ENCODE peak calls at places on chromosomes 2 and 18, in seven cellular contexts. One of them, this sample, is unnamed.
A peak's percentile ranks its signal among the peaks of the same experiment; 100 is the strongest.

GRCh38 chr2:238155051-238155760 is 3.6 kb upstream of the ERFE start:
- DNase-seq in NB4: no peak
- DNase-seq in fibroblast of pulmonary artery: peak; percentile 88
- DNase-seq in mucosa of descending colon: peak; percentile 40
- DNase-seq in colonic mucosa: peak; percentile 40
- DNase-seq in Caco-2: no peak
- DNase-seq in transverse colon: no peak
- DNase-seq in this sample: no peak

GRCh38 chr2:119672161-119672862 is 6.7 kb upstream of the TMEM177 start:
- DNase-seq in mucosa of descending colon: no peak
- DNase-seq in NB4: no peak
- DNase-seq in colonic mucosa: no peak
- DNase-seq in fibroblast of pulmonary artery: no peak
- DNase-seq in Caco-2: no peak
- DNase-seq in transverse colon: no peak
- DNase-seq in this sample: no peak

GRCh38 chr2:160175169-160176130 is 24.6 kb downstream of the ITGB6 start:
- DNase-seq in NB4: no peak
- DNase-seq in fibroblast of pulmonary artery: no peak
- DNase-seq in Caco-2: no peak
- DNase-seq in mucosa of descending colon: no peak
- DNase-seq in colonic mucosa: no peak
- DNase-seq in transverse colon: no peak
- DNase-seq in this sample: no peak

GRCh38 chr2:51194656-51195055 is 162.7 kb upstream of the NRXN1 start:
- DNase-seq in NB4: no peak
- DNase-seq in colonic mucosa: no peak
- DNase-seq in mucosa of descending colon: no peak
- DNase-seq in Caco-2: no peak
- DNase-seq in fibroblast of pulmonary artery: no peak
- DNase-seq in transverse colon: no peak
- DNase-seq in this sample: no peak

GRCh38 chr2:216849987-216850386 is 9.9 kb downstream of the TNP1 start:
- DNase-seq in colonic mucosa: no peak
- DNase-seq in transverse colon: peak; percentile 10
- DNase-seq in Caco-2: no peak
- DNase-seq in mucosa of descending colon: no peak
- DNase-seq in NB4: no peak
- DNase-seq in fibroblast of pulmonary artery: peak; percentile 2
- DNase-seq in this sample: no peak

GRCh38 chr2:8408560-8409460 is 273.0 kb upstream of the ID2 start:
- DNase-seq in NB4: no peak
- DNase-seq in fibroblast of pulmonary artery: no peak
- DNase-seq in Caco-2: no peak
- DNase-seq in transverse colon: no peak
- DNase-seq in colonic mucosa: no peak
- DNase-seq in mucosa of descending colon: no peak
- DNase-seq in this sample: peak; percentile 96

GRCh38 chr2:126849991-126850535 is 48.6 kb upstream of the TEX51 start:
- DNase-seq in Caco-2: no peak
- DNase-seq in fibroblast of pulmonary artery: no peak
- DNase-seq in NB4: no peak
- DNase-seq in mucosa of descending colon: no peak
- DNase-seq in transverse colon: no peak
- DNase-seq in colonic mucosa: no peak
- DNase-seq in this sample: no peak

GRCh38 chr18:65429601-65430000 is 321.2 kb upstream of the CDH7 start:
- DNase-seq in fibroblast of pulmonary artery: no peak
- DNase-seq in mucosa of descending colon: no peak
- DNase-seq in NB4: no peak
- DNase-seq in colonic mucosa: no peak
- DNase-seq in Caco-2: no peak
- DNase-seq in transverse colon: no peak
- DNase-seq in this sample: no peak

GRCh38 chr2:11498543-11499034 is 32.6 kb upstream of the E2F6 start:
- DNase-seq in mucosa of descending colon: peak; percentile 40
- DNase-seq in transverse colon: peak; percentile 73
- DNase-seq in fibroblast of pulmonary artery: no peak
- DNase-seq in NB4: no peak
- DNase-seq in Caco-2: no peak
- DNase-seq in colonic mucosa: peak; percentile 26
- DNase-seq in this sample: peak; percentile 92

GRCh38 chr2:39631715-39632114 is 34.0 kb upstream of the TMEM178A start:
- DNase-seq in Caco-2: no peak
- DNase-seq in transverse colon: no peak
- DNase-seq in mucosa of descending colon: no peak
- DNase-seq in NB4: peak; percentile 91
- DNase-seq in colonic mucosa: no peak
- DNase-seq in fibroblast of pulmonary artery: peak; percentile 97
- DNase-seq in this sample: no peak

GRCh38 chr2:68365087-68365486 is at the start of gene PLEK:
- DNase-seq in Caco-2: no peak
- DNase-seq in fibroblast of pulmonary artery: no peak
- DNase-seq in colonic mucosa: peak; percentile 46
- DNase-seq in NB4: peak; percentile 98
- DNase-seq in mucosa of descending colon: peak; percentile 59
- DNase-seq in transverse colon: peak; percentile 72
- DNase-seq in this sample: peak; percentile 89

GRCh38 chr2:238851751-238852150 is 3.9 kb downstream of the TWIST2 start:
- DNase-seq in Caco-2: no peak
- DNase-seq in transverse colon: no peak
- DNase-seq in NB4: no peak
- DNase-seq in colonic mucosa: no peak
- DNase-seq in mucosa of descending colon: no peak
- DNase-seq in fibroblast of pulmonary artery: peak; percentile 16
- DNase-seq in this sample: no peak

GRCh38 chr2:239700946-239701345 is 300.1 kb upstream of the HDAC4 start:
- DNase-seq in fibroblast of pulmonary artery: no peak
- DNase-seq in colonic mucosa: peak; percentile 6
- DNase-seq in Caco-2: no peak
- DNase-seq in transverse colon: no peak
- DNase-seq in mucosa of descending colon: no peak
- DNase-seq in NB4: no peak
- DNase-seq in this sample: no peak

GRCh38 chr2:168468354-168468753 is 12.3 kb downstream of the CERS6 start:
- DNase-seq in Caco-2: no peak
- DNase-seq in colonic mucosa: no peak
- DNase-seq in fibroblast of pulmonary artery: no peak
- DNase-seq in transverse colon: no peak
- DNase-seq in NB4: peak; percentile 24
- DNase-seq in mucosa of descending colon: no peak
- DNase-seq in this sample: peak; percentile 19

GRCh38 chr2:2779727-2780126 is 448.7 kb upstream of the MYT1L start:
- DNase-seq in NB4: no peak
- DNase-seq in fibroblast of pulmonary artery: no peak
- DNase-seq in transverse colon: no peak
- DNase-seq in Caco-2: no peak
- DNase-seq in mucosa of descending colon: no peak
- DNase-seq in colonic mucosa: no peak
- DNase-seq in this sample: no peak

GRCh38 chr2:8636041-8636491 is 45.8 kb upstream of the ID2 start:
- DNase-seq in Caco-2: no peak
- DNase-seq in mucosa of descending colon: no peak
- DNase-seq in NB4: no peak
- DNase-seq in transverse colon: no peak
- DNase-seq in colonic mucosa: no peak
- DNase-seq in fibroblast of pulmonary artery: peak; percentile 8
- DNase-seq in this sample: no peak

GRCh38 chr18:75161629-75162028 is 47.3 kb downstream of the PTGR3 start:
- DNase-seq in colonic mucosa: peak; percentile 53
- DNase-seq in mucosa of descending colon: peak; percentile 65
- DNase-seq in fibroblast of pulmonary artery: no peak
- DNase-seq in NB4: peak; percentile 81
- DNase-seq in transverse colon: peak; percentile 56
- DNase-seq in Caco-2: peak; percentile 5
- DNase-seq in this sample: no peak

GRCh38 chr18:58603365-58604067 is 25.4 kb downstream of the ALPK2 start:
- DNase-seq in NB4: no peak
- DNase-seq in mucosa of descending colon: no peak
- DNase-seq in fibroblast of pulmonary artery: peak; percentile 18
- DNase-seq in colonic mucosa: no peak
- DNase-seq in Caco-2: no peak
- DNase-seq in transverse colon: no peak
- DNase-seq in this sample: no peak

GRCh38 chr2:240293865-240294461 is 141.5 kb upstream of the GPC1 start:
- DNase-seq in NB4: no peak
- DNase-seq in Caco-2: no peak
- DNase-seq in transverse colon: no peak
- DNase-seq in fibroblast of pulmonary artery: no peak
- DNase-seq in mucosa of descending colon: no peak
- DNase-seq in colonic mucosa: no peak
- DNase-seq in this sample: no peak

GRCh38 chr18:48680871-48681270 is 142.0 kb downstream of the CTIF start:
- DNase-seq in NB4: no peak
- DNase-seq in colonic mucosa: no peak
- DNase-seq in fibroblast of pulmonary artery: peak; percentile 82
- DNase-seq in transverse colon: no peak
- DNase-seq in Caco-2: no peak
- DNase-seq in mucosa of descending colon: no peak
- DNase-seq in this sample: no peak

GRCh38 chr2:238908960-238909951 is 61.4 kb downstream of the TWIST2 start:
- DNase-seq in Caco-2: no peak
- DNase-seq in NB4: no peak
- DNase-seq in fibroblast of pulmonary artery: peak; percentile 81
- DNase-seq in colonic mucosa: no peak
- DNase-seq in mucosa of descending colon: no peak
- DNase-seq in transverse colon: no peak
- DNase-seq in this sample: no peak

GRCh38 chr2:9555338-9556120 is at the start of gene ADAM17:
- DNase-seq in NB4: peak; percentile 98
- DNase-seq in mucosa of descending colon: peak; percentile 97
- DNase-seq in transverse colon: peak; percentile 97
- DNase-seq in colonic mucosa: peak; percentile 96
- DNase-seq in fibroblast of pulmonary artery: peak; percentile 98
- DNase-seq in Caco-2: peak; percentile 98
- DNase-seq in this sample: peak; percentile 98

GRCh38 chr2:173926875-173927274 is 38.3 kb downstream of the SP3 start:
- DNase-seq in colonic mucosa: no peak
- DNase-seq in mucosa of descending colon: no peak
- DNase-seq in NB4: no peak
- DNase-seq in Caco-2: no peak
- DNase-seq in fibroblast of pulmonary artery: no peak
- DNase-seq in transverse colon: no peak
- DNase-seq in this sample: no peak

GRCh38 chr18:27604583-27604982 is 419.5 kb upstream of the CHST9 start:
- DNase-seq in colonic mucosa: no peak
- DNase-seq in Caco-2: no peak
- DNase-seq in NB4: no peak
- DNase-seq in mucosa of descending colon: no peak
- DNase-seq in transverse colon: no peak
- DNase-seq in fibroblast of pulmonary artery: peak; percentile 70
- DNase-seq in this sample: no peak

GRCh38 chr2:172098287-172098649 is 4.4 kb downstream of the DLX2 start:
- DNase-seq in colonic mucosa: no peak
- DNase-seq in NB4: no peak
- DNase-seq in Caco-2: no peak
- DNase-seq in fibroblast of pulmonary artery: no peak
- DNase-seq in mucosa of descending colon: no peak
- DNase-seq in transverse colon: no peak
- DNase-seq in this sample: no peak

GRCh38 chr2:172100080-172101007 is 2.4 kb downstream of the DLX2 start:
- DNase-seq in mucosa of descending colon: no peak
- DNase-seq in transverse colon: no peak
- DNase-seq in fibroblast of pulmonary artery: no peak
- DNase-seq in colonic mucosa: no peak
- DNase-seq in NB4: peak; percentile 80
- DNase-seq in Caco-2: no peak
- DNase-seq in this sample: no peak

GRCh38 chr2:172099472-172100079 is 3.1 kb downstream of the DLX2 start:
- DNase-seq in colonic mucosa: no peak
- DNase-seq in mucosa of descending colon: no peak
- DNase-seq in transverse colon: no peak
- DNase-seq in fibroblast of pulmonary artery: no peak
- DNase-seq in NB4: no peak
- DNase-seq in Caco-2: no peak
- DNase-seq in this sample: no peak

GRCh38 chr2:172097557-172098131 is 5.1 kb downstream of the DLX2 start:
- DNase-seq in NB4: no peak
- DNase-seq in mucosa of descending colon: no peak
- DNase-seq in Caco-2: no peak
- DNase-seq in colonic mucosa: no peak
- DNase-seq in transverse colon: no peak
- DNase-seq in fibroblast of pulmonary artery: no peak
- DNase-seq in this sample: no peak

GRCh38 chr2:172098650-172099471 is 3.8 kb downstream of the DLX2 start:
- DNase-seq in transverse colon: peak; percentile 34
- DNase-seq in Caco-2: peak; percentile 90
- DNase-seq in fibroblast of pulmonary artery: peak; percentile 57
- DNase-seq in colonic mucosa: no peak
- DNase-seq in mucosa of descending colon: no peak
- DNase-seq in NB4: peak; percentile 76
- DNase-seq in this sample: peak; percentile 38
- H3K4me3 ChIP-seq in transverse colon: peak overlapping the region; percentile 14
- H3K4me3 ChIP-seq in Caco-2: peak overlapping the region; percentile 49
- H3K4me3 ChIP-seq in fibroblast of pulmonary artery: peak overlapping the region; percentile 47
- H3K4me3 ChIP-seq in colonic mucosa: peak overlapping the region; percentile 12
- H3K4me3 ChIP-seq in mucosa of descending colon: no peak overlapping the region
- H3K4me3 ChIP-seq in NB4: peak overlapping the region; percentile 34
- H3K4me3 ChIP-seq in this sample: peak overlapping the region; percentile 25

GRCh38 chr2:25339791-25340339 is 1.9 kb downstream of the DNMT3A start:
- DNase-seq in Caco-2: peak; percentile 29
- DNase-seq in colonic mucosa: peak; percentile 68
- DNase-seq in transverse colon: peak; percentile 69
- DNase-seq in mucosa of descending colon: peak; percentile 65
- DNase-seq in NB4: no peak
- DNase-seq in fibroblast of pulmonary artery: no peak
- DNase-seq in this sample: no peak
- TF ChIP-seq CTCF in Caco-2: no peak
- TF ChIP-seq CTCF in colonic mucosa: no peak
- TF ChIP-seq CTCF in transverse colon: peak; percentile 11
- TF ChIP-seq CTCF in mucosa of descending colon: no peak
- TF ChIP-seq CTCF in NB4: no peak
- TF ChIP-seq CTCF in fibroblast of pulmonary artery: no peak
- TF ChIP-seq CTCF in this sample: no peak

DNA sequence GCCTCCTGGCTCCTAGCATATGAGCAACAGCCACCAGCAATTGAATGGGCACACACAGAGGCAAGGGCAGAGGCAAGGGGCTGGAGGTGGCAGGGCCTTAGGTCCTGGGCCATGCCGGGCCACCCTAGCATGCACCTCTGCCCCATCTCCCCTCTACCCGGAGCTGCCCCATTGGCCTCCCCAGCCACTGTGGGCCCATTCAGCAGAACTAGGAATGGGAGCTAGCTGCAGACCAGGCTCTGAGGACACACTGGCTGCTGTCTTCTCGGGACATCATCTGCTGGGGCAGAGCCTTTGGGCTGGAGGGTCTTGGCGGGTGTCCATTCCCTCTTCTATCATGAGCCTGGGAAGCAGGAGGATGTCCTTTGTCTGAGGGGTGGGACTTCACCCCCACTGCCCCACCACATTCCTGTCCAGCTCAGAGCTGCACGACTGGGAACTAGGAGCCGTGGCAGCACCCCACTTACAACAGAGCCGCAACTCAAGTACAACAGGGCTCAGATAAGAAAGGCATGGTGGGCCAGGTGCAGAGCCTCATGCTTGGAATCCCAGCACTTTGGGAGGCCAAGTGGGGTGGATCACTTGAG is 800 bp downstream of the VIL1 start:
- DNase-seq in mucosa of descending colon: peak; percentile 20
- DNase-seq in NB4: no peak
- DNase-seq in transverse colon: no peak
- DNase-seq in Caco-2: peak; percentile 46
- DNase-seq in fibroblast of pulmonary artery: no peak
- DNase-seq in colonic mucosa: peak; percentile 34
- DNase-seq in this sample: no peak
- H3K4me3 ChIP-seq in mucosa of descending colon: peak overlapping the region; percentile 25
- H3K4me3 ChIP-seq in NB4: no peak overlapping the region
- H3K4me3 ChIP-seq in transverse colon: peak overlapping the region; percentile 44
- H3K4me3 ChIP-seq in Caco-2: peak overlapping the region; percentile 93
- H3K4me3 ChIP-seq in fibroblast of pulmonary artery: no peak overlapping the region
- H3K4me3 ChIP-seq in colonic mucosa: peak overlapping the region; percentile 59
- H3K4me3 ChIP-seq in this sample: no peak overlapping the region

GRCh38 chr2:130302164-130302886 is 40.4 kb upstream of the IMP4 start:
- DNase-seq in fibroblast of pulmonary artery: no peak
- DNase-seq in colonic mucosa: no peak
- DNase-seq in NB4: no peak
- DNase-seq in mucosa of descending colon: peak; percentile 39
- DNase-seq in transverse colon: peak; percentile 28
- DNase-seq in Caco-2: peak; percentile 17
- DNase-seq in this sample: peak; percentile 29
- TF ChIP-seq CTCF in fibroblast of pulmonary artery: no peak
- TF ChIP-seq CTCF in colonic mucosa: no peak
- TF ChIP-seq CTCF in NB4: no peak
- TF ChIP-seq CTCF in mucosa of descending colon: no peak
- TF ChIP-seq CTCF in transverse colon: no peak
- TF ChIP-seq CTCF in Caco-2: no peak
- TF ChIP-seq CTCF in this sample: no peak